ENCODE peak calls at places on chromosomes 3 and 15, in four cellular contexts. D is CD4-positive, CD25-positive, alpha-beta regulatory T cell; A is ureter; Q is tibial artery. V is an unnamed sample.

GRCh38 chr3:99638244-99638948 is at the start of gene COL8A1:
- DNase-seq in D (no peak), A (peak), Q (peak), V (no peak)

GRCh38 chr3:51997935-51998596 is 2.4 kb upstream of the RPL29 start:
- DNase-seq in D (no peak), A (no peak), Q (no peak), V (no peak)

GRCh38 chr3:11054739-11055438 is 62.3 kb downstream of the SLC6A1 start:
- DNase-seq in D (no peak), A (no peak), Q (no peak), V (no peak)

GRCh38 chr3:184565421-184566211 is 4.0 kb downstream of the EPHB3 start:
- DNase-seq in D (no peak), A (peak), Q (no peak), V (no peak)

GRCh38 chr15:27763514-27763913 is 335.6 kb downstream of the OCA2 start:
- DNase-seq in D (no peak), A (no peak), Q (no peak), V (no peak)

GRCh38 chr3:149717391-149718056 is 34.8 kb downstream of the COMMD2 start:
- DNase-seq in D (no peak), A (peak), Q (no peak), V (peak)

GRCh38 chr3:107938128-107938527 is 152.7 kb downstream of the CD47 start:
- DNase-seq in D (no peak), A (no peak), Q (no peak), V (no peak)

GRCh38 chr15:68930268-68931022 is at the start of gene SPESP1:
- DNase-seq in D (peak), A (peak), Q (peak), V (peak)

GRCh38 chr3:44309500-44309899 is 29.1 kb upstream of the TCAIM start:
- DNase-seq in D (no peak), A (no peak), Q (no peak), V (no peak)

GRCh38 chr3:171541181-171541580 is 81.0 kb upstream of the TNIK start:
- DNase-seq in D (no peak), A (no peak), Q (no peak), V (no peak)

GRCh38 chr15:35618260-35619188 is 72.6 kb upstream of the DPH6 start:
- DNase-seq in D (no peak), A (no peak), Q (no peak), V (no peak)

GRCh38 chr15:40937762-40938529 is 8.8 kb downstream of the DLL4 start:
- DNase-seq in D (no peak), A (no peak), Q (no peak), V (no peak)

GRCh38 chr3:50339485-50340196 is 995 bp downstream of the RASSF1 start:
- DNase-seq in D (no peak), A (no peak), Q (no peak), V (no peak)

GRCh38 chr3:74267583-74268184 is 346.8 kb downstream of the CNTN3 start:
- DNase-seq in D (no peak), A (no peak), Q (no peak), V (no peak)

GRCh38 chr3:58299839-58300516 is 6.1 kb upstream of the RPP14 start:
- DNase-seq in D (no peak), A (no peak), Q (no peak), V (peak)

GRCh38 chr3:117998071-117998470 is 1036.6 kb downstream of the IGSF11 start:
- DNase-seq in D (no peak), A (no peak), Q (no peak), V (no peak)

GRCh38 chr15:67240235-67241131 is 14.0 kb downstream of the AAGAB start:
- DNase-seq in D (no peak), A (no peak), Q (no peak), V (no peak)

GRCh38 chr3:189041482-189042090 is 130.2 kb upstream of the TPRG1 start:
- DNase-seq in D (peak), A (no peak), Q (no peak), V (peak)

V was measured in naive B cell.